ENCODE peak calls at places on chromosomes 5 and 9, in eight cellular contexts. F is B cell; L is SW480; C is EL; H is ascending aorta; B is stimulated activated CD8-positive, alpha-beta memory T cell treated with anti-CD3 and anti-CD28 coated beads, Interleukin-12 subunit alpha, Interleukin-12 subunit beta, amount 100 ng/mL, for 4 hours; R is ovary; D is CD4-positive, alpha-beta memory T cell. T is an unnamed sample.

GRCh38 chr5:180820788-180821321 is 18.2 kb upstream of the MGAT1 start:
- DNase-seq in D (no peak), F (peak; percentile 33), L (no peak), C (no peak), H (peak; percentile 61), R (no peak), B (no peak), T (no peak)

GRCh38 chr5:139078345-139078744 is 119.8 kb downstream of the SIL1 start:
- DNase-seq in C (no peak), B (no peak), R (no peak), L (no peak), F (no peak), H (no peak), D (no peak), T (no peak)

GRCh38 chr9:86239053-86239770 is 20.2 kb downstream of the C9orf153 start:
- DNase-seq in F (no peak), D (no peak), H (no peak), R (no peak), L (peak; percentile 17), C (no peak), B (no peak), T (no peak)

GRCh38 chr9:134962065-134962997 is 44.6 kb upstream of the FCN1 start:
- DNase-seq in L (no peak), D (no peak), H (peak; percentile 51), B (no peak), F (no peak), R (no peak), C (no peak), T (no peak)

GRCh38 chr9:137018761-137019559 is 9.1 kb downstream of the ABCA2 start:
- DNase-seq in B (no peak), H (no peak), F (no peak), D (no peak), C (no peak), R (no peak), L (no peak), T (no peak)

GRCh38 chr5:79936644-79937216 is 54.3 kb downstream of the MTX3 start:
- DNase-seq in L (no peak), B (no peak), D (no peak), R (no peak), F (no peak), H (no peak), C (no peak), T (no peak)

GRCh38 chr9:16526380-16526779 is 344.1 kb downstream of the BNC2 start:
- DNase-seq in C (peak; percentile 66), F (no peak), R (no peak), D (no peak), B (no peak), L (no peak), H (no peak), T (no peak)

GRCh38 chr5:150473673-150474358 is 24.3 kb upstream of the RPS14 start:
- DNase-seq in B (no peak), R (no peak), L (peak; percentile 71), H (no peak), C (peak; percentile 86), F (no peak), D (no peak), T (no peak)

GRCh38 chr9:133828338-133828997 is 90.3 kb upstream of the SARDH start:
- DNase-seq in D (no peak), L (no peak), B (no peak), R (no peak), C (no peak), F (no peak), H (no peak), T (no peak)

GRCh38 chr9:121272401-121272948 is 4.5 kb downstream of the GSN start:
- DNase-seq in F (no peak), L (no peak), C (no peak), D (no peak), R (no peak), B (no peak), H (no peak), T (no peak)

GRCh38 chr5:150263801-150264621 is 25.6 kb downstream of the CAMK2A start:
- DNase-seq in H (no peak), D (no peak), R (peak; percentile 61), F (no peak), L (peak; percentile 49), C (peak; percentile 93), B (no peak), T (no peak)

GRCh38 chr9:96663506-96664120 is 8.5 kb upstream of the PRXL2C start:
- DNase-seq in H (no peak), L (no peak), D (no peak), F (no peak), B (no peak), R (no peak), C (no peak), T (no peak)

GRCh38 chr5:72597456-72597948 is 90.3 kb upstream of the ZNF366 start:
- DNase-seq in R (no peak), L (peak; percentile 19), F (no peak), D (no peak), C (peak; percentile 88), H (no peak), B (no peak), T (no peak)

GRCh38 chr9:136098844-136099243 is 3.8 kb upstream of the NACC2 start:
- DNase-seq in F (no peak), C (no peak), L (no peak), H (no peak), R (no peak), B (no peak), D (peak; percentile 28), T (no peak)

GRCh38 chr5:128403350-128403749 is 134.7 kb downstream of the FBN2 start:
- DNase-seq in C (no peak), H (no peak), B (no peak), L (no peak), F (no peak), R (no peak), D (no peak), T (no peak)

GRCh38 chr5:74885170-74885569 is 19.0 kb upstream of the FAM169A start:
- DNase-seq in L (peak; percentile 74), B (no peak), C (no peak), R (no peak), F (no peak), H (no peak), D (no peak), T (peak; percentile 59)

GRCh38 chr5:65334077-65334476 is 147.6 kb downstream of the ADAMTS6 start:
- DNase-seq in B (no peak), H (no peak), F (no peak), L (peak; percentile 55), R (no peak), D (no peak), C (no peak), T (no peak)

GRCh38 chr5:180636403-180637075 is 12.9 kb downstream of the FLT4 start:
- DNase-seq in B (no peak), C (peak; percentile 76), D (no peak), R (no peak), F (no peak), L (no peak), H (no peak), T (no peak)

GRCh38 chr5:173901705-173902104 is 13.6 kb downstream of the CPEB4 start:
- DNase-seq in B (no peak), D (no peak), L (no peak), R (no peak), F (no peak), C (no peak), H (no peak), T (no peak)

GRCh38 chr5:57698785-57699184 is 216.2 kb upstream of the ACTBL2 start:
- DNase-seq in C (peak; percentile 58), B (no peak), D (no peak), R (no peak), F (no peak), L (peak; percentile 29), H (no peak), T (no peak)

GRCh38 chr9:127805620-127806019 is 2.9 kb downstream of the FPGS start:
- DNase-seq in F (peak; percentile 42), L (peak; percentile 13), B (no peak), D (no peak), H (no peak), C (peak; percentile 29), R (no peak), T (no peak)

T was measured in DMS 273 treated with DMSO at 0.1 percent for 48 hours.